ENCODE peak calls at places on chromosome 6, in seven cellular contexts. One of them, this sample, is unnamed.

GRCh38 chr6:139149383-139149782 is 14.5 kb downstream of the HECA start:
- DNase-seq in GM23248: no peak
- DNase-seq in occipital lobe: peak
- DNase-seq in heart left ventricle: peak
- DNase-seq in pancreas: no peak
- DNase-seq in NCI-H1417: no peak
- DNase-seq in cardiac muscle cell: no peak
- DNase-seq in this sample: no peak

GRCh38 chr6:156183678-156184077 is 593.5 kb upstream of the ARID1B start:
- DNase-seq in GM23248: no peak
- DNase-seq in occipital lobe: no peak
- DNase-seq in cardiac muscle cell: no peak
- DNase-seq in heart left ventricle: no peak
- DNase-seq in pancreas: no peak
- DNase-seq in NCI-H1417: no peak
- DNase-seq in this sample: no peak

GRCh38 chr6:32112436-32112980 is 3.4 kb upstream of the TNXB start:
- DNase-seq in NCI-H1417: no peak
- DNase-seq in occipital lobe: no peak
- DNase-seq in GM23248: peak
- DNase-seq in heart left ventricle: no peak
- DNase-seq in cardiac muscle cell: no peak
- DNase-seq in pancreas: no peak
- DNase-seq in this sample: no peak

GRCh38 chr6:16331328-16332174 is 93.2 kb downstream of the GMPR start:
- DNase-seq in pancreas: peak
- DNase-seq in heart left ventricle: peak
- DNase-seq in GM23248: peak
- DNase-seq in NCI-H1417: peak
- DNase-seq in occipital lobe: peak
- DNase-seq in cardiac muscle cell: peak
- DNase-seq in this sample: peak

GRCh38 chr6:12137480-12137879 is 125.4 kb downstream of the HIVEP1 start:
- DNase-seq in cardiac muscle cell: no peak
- DNase-seq in heart left ventricle: peak
- DNase-seq in occipital lobe: peak
- DNase-seq in NCI-H1417: no peak
- DNase-seq in pancreas: peak
- DNase-seq in GM23248: peak
- DNase-seq in this sample: peak

GRCh38 chr6:170444056-170444505 is 109.0 kb downstream of the PSMB1 start:
- DNase-seq in NCI-H1417: peak
- DNase-seq in GM23248: no peak
- DNase-seq in occipital lobe: no peak
- DNase-seq in heart left ventricle: no peak
- DNase-seq in pancreas: no peak
- DNase-seq in cardiac muscle cell: no peak
- DNase-seq in this sample: no peak

GRCh38 chr6:52087498-52087999 is at the start of gene PKHD1:
- DNase-seq in NCI-H1417: no peak
- DNase-seq in pancreas: peak
- DNase-seq in GM23248: peak
- DNase-seq in cardiac muscle cell: peak
- DNase-seq in occipital lobe: no peak
- DNase-seq in heart left ventricle: no peak
- DNase-seq in this sample: no peak

GRCh38 chr6:41626022-41626421 is 12.2 kb upstream of the MDFI start:
- DNase-seq in heart left ventricle: no peak
- DNase-seq in GM23248: no peak
- DNase-seq in pancreas: no peak
- DNase-seq in occipital lobe: no peak
- DNase-seq in NCI-H1417: no peak
- DNase-seq in cardiac muscle cell: no peak
- DNase-seq in this sample: no peak

GRCh38 chr6:139801571-139802321 is 427.3 kb upstream of the CITED2 start:
- DNase-seq in NCI-H1417: no peak
- DNase-seq in cardiac muscle cell: peak
- DNase-seq in pancreas: no peak
- DNase-seq in GM23248: peak
- DNase-seq in occipital lobe: no peak
- DNase-seq in heart left ventricle: no peak
- DNase-seq in this sample: no peak

GRCh38 chr6:51322505-51322904 is 503.8 kb downstream of the TFAP2B start:
- DNase-seq in heart left ventricle: no peak
- DNase-seq in pancreas: no peak
- DNase-seq in NCI-H1417: no peak
- DNase-seq in cardiac muscle cell: no peak
- DNase-seq in occipital lobe: no peak
- DNase-seq in GM23248: no peak
- DNase-seq in this sample: no peak

GRCh38 chr6:21596379-21597242 is 3.1 kb downstream of the SOX4 start:
- DNase-seq in NCI-H1417: peak
- DNase-seq in GM23248: peak
- DNase-seq in pancreas: peak
- DNase-seq in heart left ventricle: peak
- DNase-seq in occipital lobe: peak
- DNase-seq in cardiac muscle cell: peak
- DNase-seq in this sample: no peak

GRCh38 chr6:12572884-12573824 is 143.4 kb upstream of the PHACTR1 start:
- DNase-seq in NCI-H1417: no peak
- DNase-seq in pancreas: no peak
- DNase-seq in occipital lobe: peak
- DNase-seq in cardiac muscle cell: no peak
- DNase-seq in GM23248: peak
- DNase-seq in heart left ventricle: no peak
- DNase-seq in this sample: no peak

GRCh38 chr6:44494011-44494501 is 106.5 kb downstream of the CDC5L start:
- DNase-seq in pancreas: no peak
- DNase-seq in NCI-H1417: no peak
- DNase-seq in GM23248: peak
- DNase-seq in heart left ventricle: no peak
- DNase-seq in occipital lobe: no peak
- DNase-seq in cardiac muscle cell: no peak
- DNase-seq in this sample: peak

GRCh38 chr6:148193063-148193680 is 149.5 kb upstream of the SASH1 start:
- DNase-seq in pancreas: no peak
- DNase-seq in GM23248: peak
- DNase-seq in NCI-H1417: no peak
- DNase-seq in occipital lobe: no peak
- DNase-seq in heart left ventricle: no peak
- DNase-seq in cardiac muscle cell: no peak
- DNase-seq in this sample: no peak

GRCh38 chr6:132161283-132161682 is 210.1 kb upstream of the CCN2 start:
- DNase-seq in cardiac muscle cell: peak
- DNase-seq in pancreas: no peak
- DNase-seq in heart left ventricle: no peak
- DNase-seq in occipital lobe: no peak
- DNase-seq in GM23248: peak
- DNase-seq in NCI-H1417: peak
- DNase-seq in this sample: no peak

GRCh38 chr6:23180504-23181293 is 611.3 kb downstream of the HDGFL1 start:
- DNase-seq in occipital lobe: peak
- DNase-seq in heart left ventricle: peak
- DNase-seq in GM23248: peak
- DNase-seq in cardiac muscle cell: peak
- DNase-seq in NCI-H1417: peak
- DNase-seq in pancreas: peak
- DNase-seq in this sample: no peak

GRCh38 chr6:44304282-44305199 is 8.6 kb downstream of the AARS2 start:
- DNase-seq in GM23248: peak
- DNase-seq in cardiac muscle cell: peak
- DNase-seq in pancreas: no peak
- DNase-seq in heart left ventricle: no peak
- DNase-seq in occipital lobe: no peak
- DNase-seq in NCI-H1417: peak
- DNase-seq in this sample: peak

GRCh38 chr6:34151321-34152041 is 5.6 kb upstream of the GRM4 start:
- DNase-seq in cardiac muscle cell: no peak
- DNase-seq in NCI-H1417: peak
- DNase-seq in heart left ventricle: no peak
- DNase-seq in pancreas: no peak
- DNase-seq in occipital lobe: no peak
- DNase-seq in GM23248: no peak
- DNase-seq in this sample: no peak

GRCh38 chr6:149347067-149347466 is 29.6 kb downstream of the TAB2 start:
- DNase-seq in heart left ventricle: no peak
- DNase-seq in pancreas: no peak
- DNase-seq in occipital lobe: no peak
- DNase-seq in cardiac muscle cell: no peak
- DNase-seq in GM23248: no peak
- DNase-seq in NCI-H1417: no peak
- DNase-seq in this sample: no peak

This sample was measured in K562.